ENCODE peak calls at places on chromosome 14, in eight cellular contexts. Z, E, Q, C, X, F, A and S are unnamed samples.

GRCh38 chr14:51395361-51395849 is 155.4 kb downstream of the TMX1 start:
- DNase-seq in Z (no peak), Q (peak), E (peak), X (no peak), A (peak), C (no peak), F (no peak), S (peak)

GRCh38 chr14:99324291-99324690 is 52.3 kb upstream of the BCL11B start:
- DNase-seq in Z (peak), F (no peak), C (no peak), A (no peak), X (no peak), Q (no peak), E (no peak), S (no peak)

GRCh38 chr14:50670196-50670875 is 2.2 kb upstream of the SAV1 start:
- DNase-seq in A (no peak), Z (peak), E (no peak), X (no peak), F (no peak), Q (no peak), C (no peak), S (no peak)

GRCh38 chr14:33315217-33315616 is 376.5 kb downstream of the NPAS3 start:
- DNase-seq in Z (no peak), C (no peak), F (no peak), A (no peak), X (no peak), Q (no peak), E (no peak), S (no peak)

GRCh38 chr14:99475179-99475578 is 5.5 kb downstream of the SETD3 start:
- DNase-seq in Q (no peak), A (no peak), Z (no peak), X (no peak), C (no peak), E (peak), F (no peak), S (no peak)

GRCh38 chr14:57820581-57820980 is 45.3 kb downstream of the SLC35F4 start:
- DNase-seq in A (no peak), Q (no peak), X (no peak), C (no peak), Z (no peak), E (no peak), F (no peak), S (no peak)

GRCh38 chr14:97177016-97177415 is 379.8 kb downstream of the VRK1 start:
- DNase-seq in Q (no peak), Z (peak), E (no peak), X (peak), C (no peak), F (no peak), A (peak), S (peak)

GRCh38 chr14:80491131-80491530 is 279.8 kb upstream of the DIO2 start:
- DNase-seq in Q (no peak), X (no peak), E (peak), F (peak), C (no peak), Z (peak), A (peak), S (peak)

GRCh38 chr14:69069020-69069421 is 83.9 kb downstream of the DCAF5 start:
- DNase-seq in C (no peak), Z (no peak), A (no peak), Q (no peak), E (peak), X (no peak), F (no peak), S (peak)

GRCh38 chr14:105209646-105210045 is 28.5 kb upstream of the NUDT14 start:
- DNase-seq in Q (no peak), C (no peak), A (no peak), Z (no peak), E (no peak), F (no peak), X (no peak), S (no peak)

GRCh38 chr14:92951912-92952471 is 29.0 kb downstream of the CHGA start:
- DNase-seq in C (peak), X (peak), A (peak), Q (peak), E (peak), F (peak), Z (peak), S (peak)

GRCh38 chr14:94004015-94004414 is 6.9 kb downstream of the CCDC197 start:
- DNase-seq in Q (no peak), Z (no peak), X (no peak), A (no peak), F (no peak), C (no peak), E (no peak), S (no peak)

GRCh38 chr14:90788031-90788430 is 28.2 kb downstream of the TTC7B start:
- DNase-seq in X (no peak), Q (no peak), C (no peak), A (no peak), F (no peak), E (no peak), Z (no peak), S (no peak)

GRCh38 chr14:31205681-31206535 is 1.7 kb downstream of the HECTD1 start:
- DNase-seq in C (no peak), Z (no peak), Q (peak), F (peak), A (peak), E (peak), X (no peak), S (peak)

GRCh38 chr14:87115234-87115633 is 877.7 kb downstream of the GALC start:
- DNase-seq in X (no peak), Q (no peak), Z (no peak), A (no peak), C (no peak), F (no peak), E (no peak), S (no peak)

GRCh38 chr14:68506645-68507405 is 286.0 kb downstream of the ZFP36L1 start:
- DNase-seq in F (no peak), A (no peak), X (no peak), Q (no peak), Z (no peak), C (no peak), E (no peak), S (peak)

GRCh38 chr14:103112488-103113243 is 10.6 kb upstream of the TNFAIP2 start:
- DNase-seq in A (no peak), F (peak), C (no peak), Z (no peak), E (no peak), Q (no peak), X (no peak), S (no peak)

GRCh38 chr14:96624661-96625435 is 122.7 kb downstream of the PAPOLA start:
- DNase-seq in X (no peak), Z (peak), A (no peak), C (no peak), F (no peak), Q (no peak), E (no peak), S (no peak)

GRCh38 chr14:103503296-103503695 is 19.3 kb downstream of the CKB start:
- DNase-seq in C (no peak), Z (peak), A (no peak), X (no peak), F (no peak), E (no peak), Q (no peak), S (no peak)

GRCh38 chr14:23153891-23154796 is 29.3 kb downstream of the SLC7A8 start:
- DNase-seq in Z (peak), E (peak), C (no peak), Q (no peak), X (no peak), A (no peak), F (no peak), S (peak)

GRCh38 chr14:64943556-64943955 is 1.0 kb upstream of the GPX2 start:
- DNase-seq in Q (no peak), E (no peak), Z (no peak), A (no peak), C (no peak), F (no peak), X (no peak), S (no peak)

GRCh38 chr14:101520621-101521305 is 40.5 kb upstream of the DIO3 start:
- DNase-seq in X (no peak), A (no peak), Z (no peak), Q (no peak), C (peak), F (no peak), E (no peak), S (no peak)

GRCh38 chr14:64701660-64702059 is 2.6 kb upstream of the PLEKHG3 start:
- DNase-seq in Z (peak), Q (no peak), A (no peak), C (no peak), F (no peak), E (no peak), X (no peak), S (no peak)

GRCh38 chr14:99603471-99603933 is 505 bp downstream of the CCDC85C start:
- DNase-seq in Z (peak), E (peak), X (peak), C (no peak), Q (peak), F (peak), A (no peak), S (peak)

GRCh38 chr14:100979079-100979478 is 75.6 kb upstream of the RTL1 start:
- DNase-seq in X (no peak), Q (no peak), A (no peak), E (no peak), F (no peak), Z (no peak), C (no peak), S (no peak)

GRCh38 chr14:105026033-105026785 is 5.3 kb upstream of the CDCA4 start:
- DNase-seq in C (no peak), F (no peak), A (peak), E (no peak), Q (peak), X (no peak), Z (no peak), S (no peak)

GRCh38 chr14:63777024-63777423 is 49.2 kb upstream of the SGPP1 start:
- DNase-seq in A (peak), C (no peak), E (peak), X (no peak), Q (peak), Z (no peak), F (no peak), S (peak)

GRCh38 chr14:79134346-79134745 is 964.2 kb downstream of the NRXN3 start:
- DNase-seq in C (no peak), A (no peak), Q (no peak), X (no peak), E (no peak), F (no peak), Z (no peak), S (no peak)

GRCh38 chr14:22814945-22815713 is at the start of gene SLC7A7:
- DNase-seq in E (no peak), Z (peak), Q (no peak), X (no peak), F (no peak), C (no peak), A (no peak), S (peak)